ENCODE peak calls at places on chromosomes 11 and 22, in nine cellular contexts. B is left cardiac atrium; H is cardiac muscle cell; J is effector CD4-positive, alpha-beta T cell; F is GF-D8; T is ACHN; K is activated CD4-positive, alpha-beta T cell treated with anti-CD3 and anti-CD28 coated beads, Interleukin-2, amount 50 U/mL, for 48 hours; Y is hypothalamus; E is fibroblast of mammary gland. W is an unnamed sample.
A peak's percentile ranks its signal among the peaks of the same experiment; 100 is the strongest.

GRCh38 chr11:117691501-117691900 is 105.5 kb downstream of the DSCAML1 start:
- DNase-seq in E (no peak), K (no peak), F (no peak), T (no peak), Y (no peak), H (no peak), B (no peak), J (no peak), W (no peak)

GRCh38 chr11:57324154-57324885 is 432 bp downstream of the TNKS1BP1 start:
- DNase-seq in E (peak; percentile 50), K (peak; percentile 9), Y (no peak), B (peak; percentile 59), F (no peak), T (peak; percentile 41), J (peak; percentile 23), H (peak; percentile 76), W (peak; percentile 70)

GRCh38 chr11:110971110-110971509 is 258.9 kb upstream of the ARHGAP20 start:
- DNase-seq in B (no peak), Y (no peak), K (no peak), T (peak; percentile 23), F (no peak), E (peak; percentile 28), J (no peak), H (no peak), W (peak; percentile 76)

GRCh38 chr11:1335811-1336761 is 26.7 kb upstream of the TOLLIP start:
- DNase-seq in E (peak; percentile 85), F (peak; percentile 75), K (peak; percentile 51), J (peak; percentile 53), Y (no peak), B (peak; percentile 80), H (peak; percentile 63), T (peak; percentile 5), W (peak; percentile 90)

GRCh38 chr11:12029738-12030363 is 21.4 kb upstream of the DKK3 start:
- DNase-seq in Y (no peak), E (peak; percentile 73), H (no peak), F (no peak), T (peak; percentile 64), K (no peak), B (no peak), J (no peak), W (no peak)

GRCh38 chr11:5210376-5210885 is 9.9 kb upstream of the OR51V1 start:
- DNase-seq in J (no peak), Y (no peak), T (no peak), F (no peak), B (no peak), K (no peak), E (no peak), H (no peak), W (no peak)

GRCh38 chr22:43113516-43114251 is 3.1 kb downstream of the BIK start:
- DNase-seq in K (no peak), F (peak; percentile 27), E (no peak), B (no peak), Y (no peak), J (no peak), H (no peak), T (no peak), W (no peak)

GRCh38 chr22:29621761-29622526 is 18.5 kb downstream of the NF2 start:
- DNase-seq in K (no peak), H (no peak), Y (no peak), E (peak; percentile 93), B (no peak), F (peak; percentile 33), J (no peak), T (peak; percentile 98), W (peak; percentile 92)

GRCh38 chr22:19631899-19632670 is 82.2 kb upstream of the SEPTIN5 start:
- DNase-seq in E (peak; percentile 40), Y (no peak), H (peak; percentile 36), J (no peak), T (peak; percentile 43), F (peak; percentile 14), B (no peak), K (no peak), W (peak; percentile 51)

GRCh38 chr22:19937616-19938473 is 3.7 kb upstream of the COMT start:
- DNase-seq in H (no peak), F (peak; percentile 74), K (no peak), E (no peak), Y (no peak), B (peak; percentile 10), T (no peak), J (no peak), W (peak; percentile 26)

GRCh38 chr11:1116666-1117390 is 40.9 kb upstream of the MUC5AC start:
- DNase-seq in K (no peak), Y (no peak), J (no peak), F (no peak), B (peak; percentile 15), H (no peak), T (no peak), E (no peak), W (no peak)

GRCh38 chr11:34098813-34099212 is 6.6 kb upstream of the NAT10 start:
- DNase-seq in H (no peak), F (no peak), K (no peak), J (no peak), Y (no peak), T (no peak), B (no peak), E (no peak), W (no peak)

W was measured in fibroblast of pulmonary artery.